ENCODE peak calls at places on chromosomes 7 and 10, in eight cellular contexts. One of them, this sample, is unnamed.

GRCh38 chr10:18615618-18616017 is 35.8 kb downstream of the NSUN6 start:
- DNase-seq in body of pancreas: no peak
- DNase-seq in esophagus squamous epithelium: no peak
- DNase-seq in AG04450: no peak
- DNase-seq in gastrocnemius medialis: no peak
- DNase-seq in PC-9: no peak
- DNase-seq in dorsolateral prefrontal cortex: no peak
- DNase-seq in GM12878: no peak
- DNase-seq in this sample: no peak

GRCh38 chr7:142327555-142327954 is 69.7 kb upstream of the PRSS58 start:
- DNase-seq in body of pancreas: no peak
- DNase-seq in esophagus squamous epithelium: no peak
- DNase-seq in AG04450: no peak
- DNase-seq in gastrocnemius medialis: no peak
- DNase-seq in PC-9: no peak
- DNase-seq in dorsolateral prefrontal cortex: no peak
- DNase-seq in GM12878: no peak
- DNase-seq in this sample: no peak

GRCh38 chr7:45882465-45882810 is 5.8 kb upstream of the IGFBP1 start:
- DNase-seq in body of pancreas: no peak
- DNase-seq in esophagus squamous epithelium: no peak
- DNase-seq in AG04450: no peak
- DNase-seq in gastrocnemius medialis: no peak
- DNase-seq in PC-9: no peak
- DNase-seq in dorsolateral prefrontal cortex: no peak
- DNase-seq in GM12878: no peak
- DNase-seq in this sample: no peak

GRCh38 chr7:128916643-128916915 is 6.1 kb upstream of the KCP start:
- DNase-seq in body of pancreas: no peak
- DNase-seq in esophagus squamous epithelium: no peak
- DNase-seq in AG04450: no peak
- DNase-seq in gastrocnemius medialis: no peak
- DNase-seq in PC-9: no peak
- DNase-seq in dorsolateral prefrontal cortex: no peak
- DNase-seq in GM12878: no peak
- DNase-seq in this sample: no peak

GRCh38 chr10:99172130-99172738 is 63.4 kb downstream of the HPSE2 start:
- DNase-seq in body of pancreas: peak
- DNase-seq in esophagus squamous epithelium: no peak
- DNase-seq in AG04450: peak
- DNase-seq in gastrocnemius medialis: no peak
- DNase-seq in PC-9: peak
- DNase-seq in dorsolateral prefrontal cortex: peak
- DNase-seq in GM12878: no peak
- DNase-seq in this sample: no peak

GRCh38 chr7:11633325-11633724 is 198.7 kb downstream of the THSD7A start:
- DNase-seq in body of pancreas: no peak
- DNase-seq in esophagus squamous epithelium: no peak
- DNase-seq in AG04450: no peak
- DNase-seq in gastrocnemius medialis: no peak
- DNase-seq in PC-9: no peak
- DNase-seq in dorsolateral prefrontal cortex: no peak
- DNase-seq in GM12878: no peak
- DNase-seq in this sample: no peak

GRCh38 chr10:11798862-11799735 is 24.1 kb upstream of the PROSER2 start:
- DNase-seq in body of pancreas: no peak
- DNase-seq in esophagus squamous epithelium: no peak
- DNase-seq in AG04450: no peak
- DNase-seq in gastrocnemius medialis: no peak
- DNase-seq in PC-9: no peak
- DNase-seq in dorsolateral prefrontal cortex: no peak
- DNase-seq in GM12878: no peak
- DNase-seq in this sample: no peak

GRCh38 chr10:113056468-113057021 is 106.5 kb downstream of the TCF7L2 start:
- DNase-seq in body of pancreas: no peak
- DNase-seq in esophagus squamous epithelium: no peak
- DNase-seq in AG04450: no peak
- DNase-seq in gastrocnemius medialis: no peak
- DNase-seq in PC-9: no peak
- DNase-seq in dorsolateral prefrontal cortex: no peak
- DNase-seq in GM12878: no peak
- DNase-seq in this sample: no peak

GRCh38 chr10:20405050-20405449 is 492.1 kb downstream of the NEBL start:
- DNase-seq in body of pancreas: no peak
- DNase-seq in esophagus squamous epithelium: no peak
- DNase-seq in AG04450: no peak
- DNase-seq in gastrocnemius medialis: no peak
- DNase-seq in PC-9: no peak
- DNase-seq in dorsolateral prefrontal cortex: no peak
- DNase-seq in GM12878: no peak
- DNase-seq in this sample: no peak

GRCh38 chr10:775245-776075 is 86.0 kb upstream of the DIP2C start:
- DNase-seq in body of pancreas: no peak
- DNase-seq in esophagus squamous epithelium: no peak
- DNase-seq in AG04450: no peak
- DNase-seq in gastrocnemius medialis: peak
- DNase-seq in PC-9: no peak
- DNase-seq in dorsolateral prefrontal cortex: no peak
- DNase-seq in GM12878: no peak
- DNase-seq in this sample: peak

GRCh38 chr10:6163364-6164270 is 39.1 kb upstream of the PFKFB3 start:
- DNase-seq in body of pancreas: peak
- DNase-seq in esophagus squamous epithelium: peak
- DNase-seq in AG04450: no peak
- DNase-seq in gastrocnemius medialis: peak
- DNase-seq in PC-9: peak
- DNase-seq in dorsolateral prefrontal cortex: peak
- DNase-seq in GM12878: peak
- DNase-seq in this sample: peak

GRCh38 chr10:34522542-34522941 is 292.6 kb downstream of the PARD3 start:
- DNase-seq in body of pancreas: no peak
- DNase-seq in esophagus squamous epithelium: no peak
- DNase-seq in AG04450: no peak
- DNase-seq in gastrocnemius medialis: no peak
- DNase-seq in PC-9: no peak
- DNase-seq in dorsolateral prefrontal cortex: no peak
- DNase-seq in GM12878: no peak
- DNase-seq in this sample: no peak

GRCh38 chr10:80253266-80253962 is 36.0 kb downstream of the MAT1A start:
- DNase-seq in body of pancreas: no peak
- DNase-seq in esophagus squamous epithelium: no peak
- DNase-seq in AG04450: no peak
- DNase-seq in gastrocnemius medialis: no peak
- DNase-seq in PC-9: no peak
- DNase-seq in dorsolateral prefrontal cortex: no peak
- DNase-seq in GM12878: peak
- DNase-seq in this sample: no peak

GRCh38 chr7:38220452-38220851 is 42.4 kb downstream of the STARD3NL start:
- DNase-seq in body of pancreas: no peak
- DNase-seq in esophagus squamous epithelium: no peak
- DNase-seq in AG04450: no peak
- DNase-seq in gastrocnemius medialis: no peak
- DNase-seq in PC-9: no peak
- DNase-seq in dorsolateral prefrontal cortex: no peak
- DNase-seq in GM12878: no peak
- DNase-seq in this sample: no peak

GRCh38 chr10:74640134-74640533 is 186.3 kb upstream of the KAT6B start:
- DNase-seq in body of pancreas: no peak
- DNase-seq in esophagus squamous epithelium: no peak
- DNase-seq in AG04450: no peak
- DNase-seq in gastrocnemius medialis: no peak
- DNase-seq in PC-9: no peak
- DNase-seq in dorsolateral prefrontal cortex: no peak
- DNase-seq in GM12878: peak
- DNase-seq in this sample: no peak

GRCh38 chr7:98215561-98216495 is 4.6 kb downstream of the BHLHA15 start:
- DNase-seq in body of pancreas: peak
- DNase-seq in esophagus squamous epithelium: no peak
- DNase-seq in AG04450: no peak
- DNase-seq in gastrocnemius medialis: no peak
- DNase-seq in PC-9: no peak
- DNase-seq in dorsolateral prefrontal cortex: no peak
- DNase-seq in GM12878: no peak
- DNase-seq in this sample: peak

GRCh38 chr7:68706291-68706690 is 892.0 kb upstream of the AUTS2 start:
- DNase-seq in body of pancreas: no peak
- DNase-seq in esophagus squamous epithelium: no peak
- DNase-seq in AG04450: peak
- DNase-seq in gastrocnemius medialis: no peak
- DNase-seq in PC-9: peak
- DNase-seq in dorsolateral prefrontal cortex: no peak
- DNase-seq in GM12878: no peak
- DNase-seq in this sample: no peak

GRCh38 chr10:50431791-50432190 is 180.5 kb upstream of the ASAH2 start:
- DNase-seq in body of pancreas: no peak
- DNase-seq in esophagus squamous epithelium: no peak
- DNase-seq in AG04450: no peak
- DNase-seq in gastrocnemius medialis: no peak
- DNase-seq in PC-9: no peak
- DNase-seq in dorsolateral prefrontal cortex: no peak
- DNase-seq in GM12878: peak
- DNase-seq in this sample: no peak

GRCh38 chr10:28981007-28981406 is 303.7 kb downstream of the BAMBI start:
- DNase-seq in body of pancreas: no peak
- DNase-seq in esophagus squamous epithelium: no peak
- DNase-seq in AG04450: no peak
- DNase-seq in gastrocnemius medialis: no peak
- DNase-seq in PC-9: no peak
- DNase-seq in dorsolateral prefrontal cortex: no peak
- DNase-seq in GM12878: no peak
- DNase-seq in this sample: no peak
- H3K4me3 ChIP-seq in body of pancreas: no peak
- H3K4me3 ChIP-seq in esophagus squamous epithelium: no peak
- H3K4me3 ChIP-seq in AG04450: no peak
- H3K4me3 ChIP-seq in gastrocnemius medialis: no peak
- H3K4me3 ChIP-seq in PC-9: no peak
- H3K4me3 ChIP-seq in dorsolateral prefrontal cortex: no peak
- H3K4me3 ChIP-seq in GM12878: no peak
- H3K4me3 ChIP-seq in this sample: no peak

GRCh38 chr10:29257106-29257783 is 31.6 kb upstream of the LYZL1 start:
- DNase-seq in body of pancreas: peak
- DNase-seq in esophagus squamous epithelium: no peak
- DNase-seq in AG04450: peak
- DNase-seq in gastrocnemius medialis: peak
- DNase-seq in PC-9: peak
- DNase-seq in dorsolateral prefrontal cortex: no peak
- DNase-seq in GM12878: no peak
- DNase-seq in this sample: peak

GRCh38 chr10:29255117-29255516 is 33.8 kb upstream of the LYZL1 start:
- DNase-seq in body of pancreas: no peak
- DNase-seq in esophagus squamous epithelium: no peak
- DNase-seq in AG04450: no peak
- DNase-seq in gastrocnemius medialis: no peak
- DNase-seq in PC-9: no peak
- DNase-seq in dorsolateral prefrontal cortex: no peak
- DNase-seq in GM12878: no peak
- DNase-seq in this sample: no peak

GRCh38 chr10:29254123-29255046 is 34.5 kb upstream of the LYZL1 start:
- DNase-seq in body of pancreas: peak
- DNase-seq in esophagus squamous epithelium: no peak
- DNase-seq in AG04450: no peak
- DNase-seq in gastrocnemius medialis: no peak
- DNase-seq in PC-9: peak
- DNase-seq in dorsolateral prefrontal cortex: no peak
- DNase-seq in GM12878: no peak
- DNase-seq in this sample: no peak

GRCh38 chr10:29256531-29256930 is 32.3 kb upstream of the LYZL1 start:
- DNase-seq in body of pancreas: no peak
- DNase-seq in esophagus squamous epithelium: no peak
- DNase-seq in AG04450: no peak
- DNase-seq in gastrocnemius medialis: no peak
- DNase-seq in PC-9: peak
- DNase-seq in dorsolateral prefrontal cortex: no peak
- DNase-seq in GM12878: no peak
- DNase-seq in this sample: no peak

DNA sequence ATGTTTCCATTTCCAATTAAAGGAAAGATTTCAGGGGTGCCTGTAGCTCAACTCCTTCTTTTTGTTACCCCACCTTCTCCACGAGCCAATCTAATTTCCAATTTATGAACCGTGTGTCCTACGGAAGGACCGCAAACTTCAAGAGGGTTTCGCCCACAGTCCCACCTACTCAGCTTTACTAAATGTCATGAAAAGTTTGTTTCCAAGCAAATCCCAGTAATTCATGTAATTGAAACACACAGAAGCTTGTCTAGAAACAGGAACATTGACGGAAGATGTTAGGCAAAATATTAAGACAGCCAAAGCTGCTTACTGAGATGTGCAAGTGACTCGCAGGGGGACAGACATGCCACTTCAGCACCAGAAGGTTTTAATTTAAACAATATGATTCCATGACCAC is 32.9 kb upstream of the LYZL1 start:
- DNase-seq in body of pancreas: no peak
- DNase-seq in esophagus squamous epithelium: no peak
- DNase-seq in AG04450: no peak
- DNase-seq in gastrocnemius medialis: no peak
- DNase-seq in PC-9: no peak
- DNase-seq in dorsolateral prefrontal cortex: no peak
- DNase-seq in GM12878: no peak
- DNase-seq in this sample: no peak
- H3K27ac ChIP-seq in body of pancreas: no peak
- H3K27ac ChIP-seq in esophagus squamous epithelium: no peak
- H3K27ac ChIP-seq in AG04450: no peak
- H3K27ac ChIP-seq in gastrocnemius medialis: peak
- H3K27ac ChIP-seq in PC-9: peak
- H3K27ac ChIP-seq in dorsolateral prefrontal cortex: no peak
- H3K27ac ChIP-seq in GM12878: no peak
- H3K27ac ChIP-seq in this sample: no peak

DNA sequence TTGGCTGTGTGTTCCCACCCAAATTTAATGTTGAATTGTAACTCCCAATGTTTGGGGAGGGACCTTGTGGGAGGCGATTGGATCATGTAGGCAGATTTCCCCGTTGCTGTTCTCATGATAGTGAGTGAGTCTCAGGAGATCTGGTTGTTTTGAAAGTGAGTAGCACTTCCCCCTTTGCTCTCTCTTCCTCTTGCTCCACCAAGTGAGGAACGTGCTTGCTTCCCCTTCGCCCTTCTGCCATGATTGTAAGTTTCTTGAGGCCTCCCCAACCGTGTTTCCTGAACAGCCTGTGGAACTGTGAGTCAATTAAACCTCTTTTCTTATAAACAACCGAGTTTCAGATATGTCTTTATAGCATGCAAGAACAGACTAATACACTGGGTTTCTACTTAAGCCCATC is 176.3 kb downstream of the CDK14 start:
- DNase-seq in body of pancreas: no peak
- DNase-seq in esophagus squamous epithelium: no peak
- DNase-seq in AG04450: no peak
- DNase-seq in gastrocnemius medialis: no peak
- DNase-seq in PC-9: no peak
- DNase-seq in dorsolateral prefrontal cortex: no peak
- DNase-seq in GM12878: no peak
- DNase-seq in this sample: no peak
- H3K4me3 ChIP-seq in body of pancreas: no peak
- H3K4me3 ChIP-seq in esophagus squamous epithelium: no peak
- H3K4me3 ChIP-seq in AG04450: no peak
- H3K4me3 ChIP-seq in gastrocnemius medialis: no peak
- H3K4me3 ChIP-seq in PC-9: no peak
- H3K4me3 ChIP-seq in dorsolateral prefrontal cortex: no peak
- H3K4me3 ChIP-seq in GM12878: no peak
- H3K4me3 ChIP-seq in this sample: no peak

GRCh38 chr7:82128546-82128945 is 315.0 kb downstream of the CACNA2D1 start:
- DNase-seq in body of pancreas: no peak
- DNase-seq in esophagus squamous epithelium: no peak
- DNase-seq in AG04450: no peak
- DNase-seq in gastrocnemius medialis: no peak
- DNase-seq in PC-9: no peak
- DNase-seq in dorsolateral prefrontal cortex: no peak
- DNase-seq in GM12878: no peak
- DNase-seq in this sample: no peak

GRCh38 chr7:82131224-82131623 is 312.4 kb downstream of the CACNA2D1 start:
- DNase-seq in body of pancreas: no peak
- DNase-seq in esophagus squamous epithelium: no peak
- DNase-seq in AG04450: no peak
- DNase-seq in gastrocnemius medialis: no peak
- DNase-seq in PC-9: no peak
- DNase-seq in dorsolateral prefrontal cortex: no peak
- DNase-seq in GM12878: no peak
- DNase-seq in this sample: no peak
- H3K27ac ChIP-seq in body of pancreas: no peak
- H3K27ac ChIP-seq in esophagus squamous epithelium: no peak
- H3K27ac ChIP-seq in AG04450: no peak
- H3K27ac ChIP-seq in gastrocnemius medialis: no peak
- H3K27ac ChIP-seq in PC-9: no peak
- H3K27ac ChIP-seq in dorsolateral prefrontal cortex: no peak
- H3K27ac ChIP-seq in GM12878: no peak
- H3K27ac ChIP-seq in this sample: no peak